ENCODE peak calls at places on chromosome 1, in ten cellular contexts. One of them, this sample, is unnamed.

GRCh38 chr1:8219530-8219929 is 98.4 kb upstream of the SLC45A1 start:
- DNase-seq in skeletal muscle cell: no peak
- DNase-seq in naive thymus-derived CD8-positive, alpha-beta T cell: no peak
- DNase-seq in CD4-positive, alpha-beta memory T cell: no peak
- DNase-seq in astrocyte of the hippocampus: no peak
- DNase-seq in NCI-H1930: no peak
- DNase-seq in ELR: no peak
- DNase-seq in hepatic stellate cell: no peak
- DNase-seq in mesenchymal stem cell: no peak
- DNase-seq in NCI-H1092: no peak
- DNase-seq in this sample: no peak

GRCh38 chr1:56200446-56200845 is 378.9 kb downstream of the PLPP3 start:
- DNase-seq in skeletal muscle cell: no peak
- DNase-seq in naive thymus-derived CD8-positive, alpha-beta T cell: no peak
- DNase-seq in CD4-positive, alpha-beta memory T cell: no peak
- DNase-seq in astrocyte of the hippocampus: no peak
- DNase-seq in NCI-H1930: no peak
- DNase-seq in ELR: peak
- DNase-seq in hepatic stellate cell: no peak
- DNase-seq in mesenchymal stem cell: peak
- DNase-seq in NCI-H1092: no peak
- DNase-seq in this sample: peak

GRCh38 chr1:92081031-92081430 is 886 bp downstream of the BTBD8 start:
- DNase-seq in skeletal muscle cell: no peak
- DNase-seq in naive thymus-derived CD8-positive, alpha-beta T cell: no peak
- DNase-seq in CD4-positive, alpha-beta memory T cell: no peak
- DNase-seq in astrocyte of the hippocampus: no peak
- DNase-seq in NCI-H1930: no peak
- DNase-seq in ELR: no peak
- DNase-seq in hepatic stellate cell: no peak
- DNase-seq in mesenchymal stem cell: no peak
- DNase-seq in NCI-H1092: no peak
- DNase-seq in this sample: no peak

GRCh38 chr1:91011726-91012125 is 10.1 kb downstream of the ZNF644 start:
- DNase-seq in skeletal muscle cell: peak
- DNase-seq in naive thymus-derived CD8-positive, alpha-beta T cell: no peak
- DNase-seq in CD4-positive, alpha-beta memory T cell: no peak
- DNase-seq in astrocyte of the hippocampus: peak
- DNase-seq in NCI-H1930: no peak
- DNase-seq in ELR: no peak
- DNase-seq in hepatic stellate cell: no peak
- DNase-seq in mesenchymal stem cell: no peak
- DNase-seq in NCI-H1092: no peak
- DNase-seq in this sample: no peak

GRCh38 chr1:71023515-71023914 is 24.1 kb downstream of the PTGER3 start:
- DNase-seq in skeletal muscle cell: no peak
- DNase-seq in naive thymus-derived CD8-positive, alpha-beta T cell: no peak
- DNase-seq in CD4-positive, alpha-beta memory T cell: no peak
- DNase-seq in astrocyte of the hippocampus: no peak
- DNase-seq in NCI-H1930: no peak
- DNase-seq in ELR: no peak
- DNase-seq in hepatic stellate cell: no peak
- DNase-seq in mesenchymal stem cell: no peak
- DNase-seq in NCI-H1092: no peak
- DNase-seq in this sample: no peak

GRCh38 chr1:60746278-60746761 is 336.0 kb upstream of the NFIA start:
- DNase-seq in skeletal muscle cell: peak
- DNase-seq in naive thymus-derived CD8-positive, alpha-beta T cell: no peak
- DNase-seq in CD4-positive, alpha-beta memory T cell: no peak
- DNase-seq in astrocyte of the hippocampus: peak
- DNase-seq in NCI-H1930: peak
- DNase-seq in ELR: no peak
- DNase-seq in hepatic stellate cell: no peak
- DNase-seq in mesenchymal stem cell: no peak
- DNase-seq in NCI-H1092: peak
- DNase-seq in this sample: no peak

GRCh38 chr1:10074855-10075418 is 42.2 kb downstream of the UBE4B start:
- DNase-seq in skeletal muscle cell: no peak
- DNase-seq in naive thymus-derived CD8-positive, alpha-beta T cell: no peak
- DNase-seq in CD4-positive, alpha-beta memory T cell: no peak
- DNase-seq in astrocyte of the hippocampus: peak
- DNase-seq in NCI-H1930: no peak
- DNase-seq in ELR: no peak
- DNase-seq in hepatic stellate cell: no peak
- DNase-seq in mesenchymal stem cell: peak
- DNase-seq in NCI-H1092: no peak
- DNase-seq in this sample: no peak

GRCh38 chr1:185798505-185798904 is 64.3 kb downstream of the HMCN1 start:
- DNase-seq in skeletal muscle cell: no peak
- DNase-seq in naive thymus-derived CD8-positive, alpha-beta T cell: no peak
- DNase-seq in CD4-positive, alpha-beta memory T cell: no peak
- DNase-seq in astrocyte of the hippocampus: no peak
- DNase-seq in NCI-H1930: no peak
- DNase-seq in ELR: no peak
- DNase-seq in hepatic stellate cell: no peak
- DNase-seq in mesenchymal stem cell: no peak
- DNase-seq in NCI-H1092: no peak
- DNase-seq in this sample: no peak

GRCh38 chr1:202291961-202292712 is 49.6 kb downstream of the UBE2T start:
- DNase-seq in skeletal muscle cell: no peak
- DNase-seq in naive thymus-derived CD8-positive, alpha-beta T cell: no peak
- DNase-seq in CD4-positive, alpha-beta memory T cell: no peak
- DNase-seq in astrocyte of the hippocampus: peak
- DNase-seq in NCI-H1930: no peak
- DNase-seq in ELR: peak
- DNase-seq in hepatic stellate cell: peak
- DNase-seq in mesenchymal stem cell: peak
- DNase-seq in NCI-H1092: no peak
- DNase-seq in this sample: peak

This sample was measured in NCI-H82.